ENCODE peak calls at places on chromosomes 16 and 17, in seven cellular contexts. L is MM.1S, P is GM23338, M is GM23248, C is PC-3, K is neural progenitor cell, H is HCT116. V is an unnamed sample.

GRCh38 chr17:57343717-57344116 is 87.4 kb downstream of the MSI2 start:
- DNase-seq in L (no peak), M (no peak), P (no peak), H (no peak), K (no peak), C (no peak), V (no peak)

GRCh38 chr16:27067138-27067537 is 411 bp downstream of the C16orf82 start:
- DNase-seq in K (peak; percentile 82), C (no peak), H (no peak), P (peak; percentile 66), M (peak; percentile 6), L (no peak), V (peak; percentile 19)

GRCh38 chr16:7086842-7087616 is 245.6 kb upstream of the RBFOX1 start:
- DNase-seq in K (peak; percentile 81), C (peak; percentile 1), M (no peak), H (no peak), L (no peak), P (peak; percentile 41), V (peak; percentile 78)

GRCh38 chr16:84461029-84461415 is 43.4 kb downstream of the MEAK7 start:
- DNase-seq in P (no peak), H (no peak), C (no peak), L (no peak), M (no peak), K (no peak), V (no peak)

GRCh38 chr17:7748098-7748775 is 30.7 kb downstream of the DNAH2 start:
- DNase-seq in M (peak; percentile 49), L (no peak), P (no peak), C (no peak), H (no peak), K (no peak), V (no peak)

GRCh38 chr17:40540448-40540847 is 24.8 kb downstream of the CCR7 start:
- DNase-seq in L (no peak), K (no peak), H (no peak), P (no peak), M (no peak), C (no peak), V (no peak)

GRCh38 chr17:82031885-82032627 is 578 bp downstream of the RAC3 start:
- DNase-seq in C (peak; percentile 57), M (no peak), H (no peak), P (peak; percentile 86), K (peak; percentile 38), L (peak; percentile 65), V (peak; percentile 73)

GRCh38 chr17:39099686-39100293 is 51.6 kb downstream of the PLXDC1 start:
- DNase-seq in K (no peak), H (no peak), L (no peak), M (no peak), P (no peak), C (no peak), V (peak; percentile 56)

GRCh38 chr16:62050793-62051192 is 14.6 kb upstream of the CDH8 start:
- DNase-seq in C (no peak), M (no peak), P (peak; percentile 31), H (no peak), K (no peak), L (no peak), V (no peak)

GRCh38 chr17:81365148-81365600 is 30.1 kb upstream of the BAHCC1 start:
- DNase-seq in P (peak; percentile 69), K (peak; percentile 85), M (peak; percentile 91), H (peak; percentile 72), L (no peak), C (peak; percentile 92), V (peak; percentile 78)

DNA sequence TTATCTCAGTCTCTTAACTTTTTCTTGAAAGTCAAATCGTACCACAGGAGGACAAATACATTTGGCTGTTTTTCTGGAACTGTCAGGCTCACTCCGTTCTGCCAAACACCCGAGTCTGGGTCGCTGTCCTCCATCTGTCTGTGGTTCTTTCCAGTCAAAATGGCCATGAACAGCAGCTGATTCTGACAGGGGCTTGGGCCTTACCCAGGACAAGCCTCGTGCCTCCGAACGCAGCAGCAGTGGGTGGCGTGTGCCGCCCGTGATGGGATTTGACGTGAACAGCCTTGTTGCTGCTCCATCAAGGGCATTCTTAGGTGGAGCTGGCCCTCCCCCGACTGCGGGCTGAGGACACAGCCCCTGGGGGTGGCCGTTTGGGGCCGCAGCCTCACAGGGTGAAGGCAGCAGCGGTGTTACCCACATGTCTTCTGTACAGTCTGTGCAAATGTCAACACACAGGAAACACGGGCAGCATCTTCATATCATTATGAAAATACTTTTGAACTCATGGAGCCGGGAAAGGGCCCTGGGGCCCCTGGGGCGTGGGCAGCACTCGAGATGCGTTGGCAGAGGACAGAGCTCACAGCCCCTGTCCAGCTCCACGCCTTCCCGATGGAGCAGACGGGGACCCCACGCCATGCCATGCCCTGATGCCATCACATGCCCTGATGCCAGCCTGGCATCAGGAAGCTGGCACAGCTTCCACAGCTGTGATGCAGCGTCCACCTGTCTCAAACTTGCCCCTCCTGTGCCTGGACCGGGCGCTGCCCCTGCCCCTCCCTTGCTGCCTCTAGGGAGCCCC is 8.6 kb upstream of the ACSF3 start:
- DNase-seq in P (no peak), K (no peak), C (no peak), H (no peak), L (no peak), M (no peak), V (no peak)
- TF ChIP-seq EZH2 in P (no peak), K (no peak), C (no peak), H (no peak), L (no peak), M (no peak), V (no peak)

GRCh38 chr17:74768763-74769114 is 7.4 kb downstream of the NAT9 start:
- DNase-seq in M (no peak), H (no peak), K (no peak), C (no peak), P (no peak), L (no peak), V (no peak)

GRCh38 chr17:74769856-74770497 is 6.2 kb downstream of the NAT9 start:
- DNase-seq in M (no peak), H (no peak), K (no peak), L (no peak), P (no peak), C (no peak), V (no peak)

GRCh38 chr17:74770498-74771318 is 5.4 kb downstream of the NAT9 start:
- DNase-seq in P (peak; percentile 85), L (peak; percentile 71), H (peak; percentile 41), K (peak; percentile 78), C (peak; percentile 75), M (peak; percentile 58), V (peak; percentile 87)

GRCh38 chr17:74768069-74768762 is 7.9 kb downstream of the NAT9 start:
- DNase-seq in M (peak; percentile 92), H (no peak), K (no peak), P (no peak), C (peak; percentile 51), L (no peak), V (no peak)

GRCh38 chr17:74769266-74769855 is 6.8 kb downstream of the NAT9 start:
- DNase-seq in L (no peak), P (no peak), H (no peak), K (no peak), M (no peak), C (no peak), V (no peak)
- TF ChIP-seq EZH2phosphoT487 in L (no peak), P (no peak), H (no peak), K (no peak), M (no peak), C (no peak), V (no peak)

GRCh38 chr16:1978476-1979120 is 2.7 kb downstream of the NOXO1 start:
- DNase-seq in M (no peak), P (peak; percentile 59), L (no peak), C (no peak), H (no peak), K (no peak), V (no peak)
- H3K4me1 ChIP-seq in M (no peaks in the 10 kb centered on the region), P (peaks cover 16% of the 10 kb centered on the region), L (peaks cover 3% of the 10 kb centered on the region), C (peaks cover 33% of the 10 kb centered on the region), H (peaks cover 64% of the 10 kb centered on the region), K (peaks cover 30% of the 10 kb centered on the region), V (peaks cover 16% of the 10 kb centered on the region)

DNA sequence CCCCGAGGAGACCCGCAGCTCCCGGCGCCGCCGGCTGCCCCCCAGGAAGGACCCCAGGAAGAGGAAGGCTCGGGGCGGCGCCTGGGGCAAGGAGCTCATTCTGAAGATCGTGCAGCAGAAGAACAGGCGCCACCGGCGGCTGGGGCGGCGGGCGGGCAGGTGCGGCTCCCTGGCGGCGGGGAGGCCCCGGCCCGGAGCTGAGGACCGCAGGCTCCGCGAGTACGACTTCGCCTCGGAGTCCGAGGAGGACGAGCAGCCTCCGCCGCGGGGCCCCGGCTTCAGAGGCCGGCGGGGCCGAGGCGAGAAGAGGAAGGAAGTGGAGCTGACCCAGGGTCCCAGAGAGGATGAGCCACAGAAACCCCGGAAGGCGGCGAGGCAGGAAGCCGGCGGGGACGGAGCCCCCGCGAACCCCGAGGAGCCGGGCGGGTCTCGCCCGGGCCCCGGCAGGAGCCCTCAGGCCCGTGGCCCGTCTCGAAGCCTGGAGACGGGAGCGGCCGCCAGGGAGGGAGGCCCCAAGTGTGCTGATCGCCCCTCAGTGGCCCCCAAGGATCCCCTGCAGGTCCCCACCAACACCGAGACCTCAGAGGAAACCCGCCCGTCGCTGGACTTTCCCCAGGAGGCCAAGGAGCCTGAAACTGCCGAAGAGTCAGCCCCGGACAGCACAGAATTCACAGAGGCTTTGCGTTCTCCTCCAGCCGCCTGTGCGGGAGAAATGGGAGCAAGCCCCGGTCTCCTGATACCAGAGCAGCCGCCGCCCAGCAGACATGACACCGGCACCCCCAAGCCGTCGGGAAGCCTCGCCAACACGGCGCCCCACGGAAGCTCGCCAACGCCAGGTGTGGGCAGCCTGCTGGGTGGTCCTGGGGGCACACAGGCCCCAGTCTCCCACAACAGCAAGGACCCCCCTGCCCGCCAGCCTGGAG is 22.3 kb upstream of the ZFPM1 start:
- DNase-seq in K (no peak), M (peak; percentile 47), C (no peak), L (no peak), H (no peak), P (peak; percentile 73), V (no peak)
- TF ChIP-seq EZH2 in K (no peak), M (no peak), C (no peak), L (peak; percentile 40), H (no peak), P (no peak), V (no peak)

V was measured in hepatocyte.